ENCODE peak calls at places on chromosomes 6 and 20, in nine cellular contexts. T is retinal pigment epithelial cell; W is adrenal gland; D is effector memory CD8-positive, alpha-beta T cell; M is stimulated activated CD4-positive, alpha-beta T cell treated with anti-CD3 and anti-CD28 coated beads, Interleukin-4, amount 100 ng/mL, for 1 hour; F is astrocyte of the hippocampus; N is CD8-positive, alpha-beta memory T cell; R is HT1080; V is mucosa of descending colon. H is an unnamed sample.

GRCh38 chr6:8041933-8042583 is 22.1 kb downstream of the BLOC1S5 start:
- DNase-seq in T (no peak), W (no peak), D (no peak), M (no peak), F (no peak), N (no peak), R (no peak), V (no peak), H (no peak)

GRCh38 chr6:1094306-1094705 is 217.6 kb upstream of the FOXQ1 start:
- DNase-seq in T (no peak), W (no peak), D (no peak), M (no peak), F (no peak), N (no peak), R (no peak), V (no peak), H (no peak)

GRCh38 chr20:21521596-21522478 is 8.0 kb upstream of the NKX2-2 start:
- DNase-seq in T (no peak), W (no peak), D (no peak), M (no peak), F (no peak), N (no peak), R (no peak), V (no peak), H (peak; percentile 26)

GRCh38 chr6:168368063-168368835 is 48.7 kb upstream of the DACT2 start:
- DNase-seq in T (no peak), W (no peak), D (no peak), M (no peak), F (no peak), N (no peak), R (no peak), V (no peak), H (no peak)

GRCh38 chr20:16415079-16415478 is 158.2 kb downstream of the KIF16B start:
- DNase-seq in T (no peak), W (no peak), D (no peak), M (no peak), F (no peak), N (no peak), R (peak; percentile 7), V (no peak), H (no peak)

GRCh38 chr20:25553819-25554296 is 31.5 kb downstream of the NINL start:
- DNase-seq in T (no peak), W (peak; percentile 49), D (no peak), M (no peak), F (peak; percentile 46), N (no peak), R (no peak), V (no peak), H (no peak)

GRCh38 chr20:52001999-52002666 is 189.4 kb downstream of the ZFP64 start:
- DNase-seq in T (no peak), W (no peak), D (no peak), M (no peak), F (no peak), N (no peak), R (peak; percentile 48), V (no peak), H (no peak)

GRCh38 chr6:68728124-68728523 is 93.0 kb downstream of the ADGRB3 start:
- DNase-seq in T (no peak), W (no peak), D (no peak), M (no peak), F (no peak), N (no peak), R (no peak), V (no peak), H (no peak)

GRCh38 chr6:28490191-28490890 is 25.3 kb downstream of the GPX6 start:
- DNase-seq in T (no peak), W (no peak), D (no peak), M (no peak), F (no peak), N (no peak), R (no peak), V (no peak), H (no peak)

GRCh38 chr6:143449731-143450452 is 603 bp downstream of the ADAT2 start:
- DNase-seq in T (no peak), W (peak; percentile 42), D (peak; percentile 66), M (peak; percentile 18), F (peak; percentile 63), N (peak; percentile 31), R (peak; percentile 35), V (peak; percentile 41), H (peak; percentile 39)

GRCh38 chr20:3889489-3890409 is 562 bp downstream of the PANK2 start:
- DNase-seq in T (no peak), W (peak; percentile 39), D (peak; percentile 7), M (peak; percentile 37), F (no peak), N (peak; percentile 27), R (peak; percentile 40), V (peak; percentile 67), H (peak; percentile 71)

GRCh38 chr6:165663736-165664552 is 903 bp upstream of the PDE10A start:
- DNase-seq in T (no peak), W (no peak), D (no peak), M (no peak), F (peak; percentile 55), N (no peak), R (no peak), V (no peak), H (no peak)

GRCh38 chr20:10059006-10059405 is 24.2 kb downstream of the ANKEF1 start:
- DNase-seq in T (no peak), W (no peak), D (no peak), M (no peak), F (no peak), N (no peak), R (no peak), V (no peak), H (no peak)

GRCh38 chr6:9914951-9915350 is 499.9 kb downstream of the TFAP2A start:
- DNase-seq in T (no peak), W (no peak), D (no peak), M (no peak), F (no peak), N (no peak), R (no peak), V (no peak), H (no peak)

GRCh38 chr6:127879685-127880084 is 21.2 kb downstream of the THEMIS start:
- DNase-seq in T (no peak), W (no peak), D (no peak), M (peak; percentile 13), F (peak; percentile 22), N (no peak), R (no peak), V (peak; percentile 24), H (peak; percentile 37)

GRCh38 chr6:104789770-104790190 is 69.9 kb downstream of the HACE1 start:
- DNase-seq in T (no peak), W (no peak), D (no peak), M (no peak), F (peak; percentile 78), N (peak; percentile 41), R (peak; percentile 82), V (no peak), H (no peak)

GRCh38 chr20:49559411-49560081 is 8.4 kb downstream of the PTGIS start:
- DNase-seq in T (no peak), W (no peak), D (no peak), M (no peak), F (no peak), N (no peak), R (no peak), V (no peak), H (no peak)

GRCh38 chr20:24692429-24693190 is 223.2 kb downstream of the SYNDIG1 start:
- DNase-seq in T (no peak), W (no peak), D (no peak), M (no peak), F (no peak), N (no peak), R (no peak), V (no peak), H (peak; percentile 24)

GRCh38 chr20:51067792-51068191 is 44.9 kb upstream of the KCNG1 start:
- DNase-seq in T (no peak), W (no peak), D (no peak), M (no peak), F (peak; percentile 20), N (no peak), R (peak; percentile 6), V (no peak), H (no peak)

GRCh38 chr6:104795363-104795762 is 64.4 kb downstream of the HACE1 start:
- DNase-seq in T (no peak), W (no peak), D (no peak), M (no peak), F (no peak), N (no peak), R (no peak), V (no peak), H (no peak)

GRCh38 chr20:208937-209566 is 18.0 kb upstream of the DEFB129 start:
- DNase-seq in T (peak; percentile 41), W (no peak), D (no peak), M (no peak), F (peak; percentile 64), N (peak; percentile 23), R (peak; percentile 64), V (no peak), H (no peak)

GRCh38 chr20:152131-152530 is 5.1 kb upstream of the DEFB127 start:
- DNase-seq in T (no peak), W (no peak), D (no peak), M (no peak), F (no peak), N (no peak), R (no peak), V (no peak), H (no peak)

GRCh38 chr20:3765171-3765887 is 2.2 kb downstream of the ADISSP start:
- DNase-seq in T (no peak), W (no peak), D (no peak), M (no peak), F (no peak), N (no peak), R (no peak), V (no peak), H (no peak)

H was measured in Peyer's patch.